ENCODE peak calls at places on chromosomes 1 and 21, in eight cellular contexts. L is K562, Y is heart left ventricle, U is vagina, H is tibial nerve, I is A549, F is right lobe of liver, B is transverse colon. W is an unnamed sample.

GRCh38 chr1:54334996-54335395 is 71.2 kb downstream of the SSBP3 start:
- DNase-seq in L (no peak), Y (peak), U (no peak), H (no peak), I (no peak), F (no peak), B (no peak), W (no peak)

GRCh38 chr1:152866321-152866720 is 6.5 kb downstream of the LCE7A start:
- DNase-seq in L (no peak), Y (no peak), U (no peak), H (no peak), I (no peak), F (no peak), B (no peak), W (no peak)

GRCh38 chr1:1342584-1343115 is 6.6 kb downstream of the DVL1 start:
- DNase-seq in L (no peak), Y (no peak), U (no peak), H (no peak), I (no peak), F (no peak), B (no peak), W (no peak)

GRCh38 chr1:167805041-167805556 is 83.3 kb downstream of the MPZL1 start:
- DNase-seq in L (no peak), Y (no peak), U (no peak), H (no peak), I (no peak), F (no peak), B (no peak), W (no peak)

GRCh38 chr1:30472526-30472925 is 250.9 kb downstream of the MATN1 start:
- DNase-seq in L (no peak), Y (peak), U (no peak), H (no peak), I (no peak), F (no peak), B (no peak), W (no peak)

GRCh38 chr1:192702212-192702993 is 66.5 kb downstream of the RGS13 start:
- DNase-seq in L (no peak), Y (no peak), U (no peak), H (no peak), I (peak), F (no peak), B (no peak), W (no peak)

GRCh38 chr1:12161662-12162458 is 4.9 kb upstream of the TNFRSF1B start:
- DNase-seq in L (peak), Y (peak), U (no peak), H (peak), I (peak), F (peak), B (peak), W (peak)

GRCh38 chr1:10630661-10631120 is 155.9 kb downstream of the PEX14 start:
- DNase-seq in L (no peak), Y (peak), U (no peak), H (no peak), I (no peak), F (no peak), B (no peak), W (no peak)

GRCh38 chr1:24417681-24418080 is 2.1 kb downstream of the NIPAL3 start:
- DNase-seq in L (no peak), Y (no peak), U (no peak), H (no peak), I (no peak), F (no peak), B (no peak), W (no peak)

GRCh38 chr1:165279831-165280351 is 76.6 kb downstream of the LMX1A start:
- DNase-seq in L (no peak), Y (no peak), U (no peak), H (no peak), I (no peak), F (no peak), B (no peak), W (no peak)

DNA sequence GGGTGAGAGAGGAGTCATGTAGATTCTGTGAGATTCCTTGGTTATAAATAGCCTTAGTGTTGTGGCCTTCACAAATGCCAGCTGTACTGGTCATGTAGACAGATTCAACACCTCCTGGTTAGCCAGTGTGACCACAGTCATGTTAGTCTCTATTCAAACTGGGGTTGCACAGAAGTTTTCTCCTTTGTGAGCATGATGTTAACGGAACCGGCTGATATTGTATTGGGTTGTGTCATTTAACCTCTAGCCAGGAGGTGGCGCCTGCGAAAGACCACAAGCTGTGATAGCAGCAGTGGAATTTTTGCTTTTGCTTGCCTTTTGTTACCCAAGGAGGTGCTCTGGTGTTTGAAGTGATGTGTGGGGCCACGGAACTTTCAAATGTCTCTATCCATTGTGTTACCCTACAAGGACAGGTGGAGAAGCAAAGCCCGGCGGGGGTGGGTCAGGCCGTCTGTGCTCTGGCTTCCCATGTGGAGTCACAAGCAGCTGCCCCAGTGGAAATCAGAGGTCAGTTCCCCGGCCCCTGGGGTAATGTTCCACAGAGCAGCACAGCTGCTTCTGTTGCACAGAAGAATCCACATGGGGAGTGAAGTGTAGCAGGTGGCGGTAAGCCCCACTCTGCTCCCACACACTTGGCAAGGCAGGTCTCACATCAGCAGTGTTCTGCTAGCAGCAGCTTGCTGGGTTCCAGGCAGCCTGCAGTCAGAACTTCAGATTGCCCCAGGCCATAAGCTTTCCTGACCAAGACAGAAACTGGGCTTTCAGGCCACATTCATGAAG is 112.6 kb downstream of the ADAMTS1 start:
- DNase-seq in L (no peak), Y (no peak), U (no peak), H (peak), I (no peak), F (peak), B (peak), W (peak)
- H3K4me3 ChIP-seq in L (no peak), Y (no peak), U (no peak), H (no peak), I (no peak), F (no peak), B (no peak), W (no peak)

DNA sequence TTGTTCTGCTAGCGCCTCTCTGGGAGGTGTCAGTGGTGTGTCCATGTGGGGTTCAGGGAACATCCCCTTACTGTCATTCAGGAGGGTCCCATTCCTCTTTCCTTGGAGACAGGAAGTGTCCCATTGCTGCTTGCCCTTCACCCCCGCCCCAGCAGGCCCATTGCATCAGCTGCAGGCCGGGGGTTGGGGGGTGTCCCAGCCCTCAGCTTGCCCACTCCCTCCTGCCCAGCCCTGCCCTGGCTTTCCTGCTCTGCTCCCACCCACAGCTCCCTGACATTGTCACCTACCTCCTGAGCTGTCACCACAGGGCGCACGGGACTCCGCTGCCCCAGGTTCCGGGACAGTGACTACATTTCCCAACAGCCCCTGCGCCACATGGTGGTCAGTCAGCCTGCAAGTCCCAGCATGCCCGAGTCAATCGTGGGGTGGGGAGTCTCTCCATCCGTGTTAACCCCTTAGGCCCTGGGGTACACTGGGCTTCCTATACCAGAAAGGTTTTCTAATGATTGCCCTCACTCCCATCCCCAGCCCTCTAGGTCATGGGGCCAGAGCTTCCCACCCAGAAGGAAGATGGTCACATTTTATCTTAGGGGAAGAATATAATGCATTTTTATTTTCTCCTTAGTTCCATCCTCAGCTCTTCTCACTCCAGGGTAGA is at the start of gene INPP5B:
- DNase-seq in L (peak), Y (peak), U (no peak), H (peak), I (peak), F (peak), B (peak), W (peak)
- TF ChIP-seq POLR2A in L (peak), Y (no peak), U (no peak), H (peak), I (no peak), F (peak), B (no peak), W (peak)

DNA sequence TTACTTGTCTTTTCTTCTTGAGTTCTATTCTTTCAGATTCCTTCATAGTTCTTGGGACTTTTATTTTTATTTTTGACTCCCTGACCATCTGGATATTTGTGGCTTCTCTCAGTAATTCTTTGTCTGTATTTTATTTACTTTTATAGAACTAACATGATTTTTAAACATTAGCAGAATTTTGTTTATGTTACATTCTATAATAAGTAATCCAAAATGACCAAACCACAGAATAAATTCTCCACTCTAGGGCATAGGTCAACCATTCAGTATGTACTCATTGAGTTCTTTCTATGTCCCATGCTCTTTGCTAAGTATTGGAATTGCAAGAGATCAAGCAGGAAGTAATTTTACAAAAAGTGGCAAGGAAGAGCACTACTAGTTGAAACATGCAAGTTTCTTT is 969.0 kb downstream of the TTLL7 start:
- DNase-seq in L (no peak), Y (no peak), U (no peak), H (no peak), I (no peak), F (no peak), B (no peak), W (no peak)
- H3K4me3 ChIP-seq in L (no peak), Y (no peak), U (no peak), H (no peak), I (no peak), F (no peak), B (no peak), W (no peak)

GRCh38 chr1:205504311-205505075 is at the start of gene CDK18:
- DNase-seq in L (peak), Y (peak), U (no peak), H (peak), I (peak), F (peak), B (peak), W (peak)
- TF ChIP-seq POLR2A in L (no peak), Y (no peak), U (peak), H (no peak), I (no peak), F (no peak), B (no peak), W (no peak)